ENCODE peak calls at places on chromosomes 12 and 14, in four cellular contexts. One of them, this sample, is unnamed.

GRCh38 chr14:100644784-100645183 is 57.6 kb upstream of the BEGAIN start:
- DNase-seq in smooth muscle cell of the brain vasculature: no peak
- DNase-seq in stimulated activated CD4-positive, alpha-beta T cell treated with anti-CD3 and anti-CD28 coated beads, Interleukin-12 subunit alpha, Interleukin-12 subunit beta, amount 100 ng/mL, for 24 hours: no peak
- DNase-seq in cardiac muscle cell: no peak
- DNase-seq in this sample: no peak

GRCh38 chr12:19010087-19010486 is 119.4 kb upstream of the PLEKHA5 start:
- DNase-seq in smooth muscle cell of the brain vasculature: no peak
- DNase-seq in cardiac muscle cell: no peak
- DNase-seq in stimulated activated CD4-positive, alpha-beta T cell treated with anti-CD3 and anti-CD28 coated beads, Interleukin-12 subunit alpha, Interleukin-12 subunit beta, amount 100 ng/mL, for 24 hours: no peak
- DNase-seq in this sample: no peak

GRCh38 chr12:65649126-65649525 is 175.2 kb upstream of the HMGA2 start:
- DNase-seq in smooth muscle cell of the brain vasculature: peak; percentile 80
- DNase-seq in cardiac muscle cell: no peak
- DNase-seq in stimulated activated CD4-positive, alpha-beta T cell treated with anti-CD3 and anti-CD28 coated beads, Interleukin-12 subunit alpha, Interleukin-12 subunit beta, amount 100 ng/mL, for 24 hours: no peak
- DNase-seq in this sample: peak; percentile 90

GRCh38 chr14:38201137-38201828 is 6.4 kb upstream of the SSTR1 start:
- DNase-seq in cardiac muscle cell: no peak
- DNase-seq in stimulated activated CD4-positive, alpha-beta T cell treated with anti-CD3 and anti-CD28 coated beads, Interleukin-12 subunit alpha, Interleukin-12 subunit beta, amount 100 ng/mL, for 24 hours: no peak
- DNase-seq in smooth muscle cell of the brain vasculature: no peak
- DNase-seq in this sample: no peak

GRCh38 chr12:123200414-123200813 is 32.5 kb downstream of the MPHOSPH9 start:
- DNase-seq in stimulated activated CD4-positive, alpha-beta T cell treated with anti-CD3 and anti-CD28 coated beads, Interleukin-12 subunit alpha, Interleukin-12 subunit beta, amount 100 ng/mL, for 24 hours: no peak
- DNase-seq in smooth muscle cell of the brain vasculature: no peak
- DNase-seq in cardiac muscle cell: no peak
- DNase-seq in this sample: no peak

GRCh38 chr14:34030864-34031263 is 80.0 kb upstream of the EGLN3 start:
- DNase-seq in stimulated activated CD4-positive, alpha-beta T cell treated with anti-CD3 and anti-CD28 coated beads, Interleukin-12 subunit alpha, Interleukin-12 subunit beta, amount 100 ng/mL, for 24 hours: no peak
- DNase-seq in smooth muscle cell of the brain vasculature: no peak
- DNase-seq in cardiac muscle cell: no peak
- DNase-seq in this sample: no peak

GRCh38 chr14:61889914-61890351 is 127.7 kb downstream of the SNAPC1 start:
- DNase-seq in smooth muscle cell of the brain vasculature: no peak
- DNase-seq in cardiac muscle cell: no peak
- DNase-seq in stimulated activated CD4-positive, alpha-beta T cell treated with anti-CD3 and anti-CD28 coated beads, Interleukin-12 subunit alpha, Interleukin-12 subunit beta, amount 100 ng/mL, for 24 hours: no peak
- DNase-seq in this sample: no peak

GRCh38 chr12:51549637-51550036 is 41.4 kb upstream of the SCN8A start:
- DNase-seq in cardiac muscle cell: no peak
- DNase-seq in stimulated activated CD4-positive, alpha-beta T cell treated with anti-CD3 and anti-CD28 coated beads, Interleukin-12 subunit alpha, Interleukin-12 subunit beta, amount 100 ng/mL, for 24 hours: no peak
- DNase-seq in smooth muscle cell of the brain vasculature: peak; percentile 20
- DNase-seq in this sample: no peak

GRCh38 chr14:20848955-20849570 is 42.1 kb upstream of the RNASE3 start:
- DNase-seq in stimulated activated CD4-positive, alpha-beta T cell treated with anti-CD3 and anti-CD28 coated beads, Interleukin-12 subunit alpha, Interleukin-12 subunit beta, amount 100 ng/mL, for 24 hours: no peak
- DNase-seq in cardiac muscle cell: no peak
- DNase-seq in smooth muscle cell of the brain vasculature: no peak
- DNase-seq in this sample: no peak

GRCh38 chr14:99592394-99592793 is 11.6 kb downstream of the CCDC85C start:
- DNase-seq in stimulated activated CD4-positive, alpha-beta T cell treated with anti-CD3 and anti-CD28 coated beads, Interleukin-12 subunit alpha, Interleukin-12 subunit beta, amount 100 ng/mL, for 24 hours: no peak
- DNase-seq in cardiac muscle cell: no peak
- DNase-seq in smooth muscle cell of the brain vasculature: no peak
- DNase-seq in this sample: no peak

GRCh38 chr12:49055978-49056754 is 4.4 kb downstream of the KMT2D start:
- DNase-seq in cardiac muscle cell: peak; percentile 56
- DNase-seq in smooth muscle cell of the brain vasculature: no peak
- DNase-seq in stimulated activated CD4-positive, alpha-beta T cell treated with anti-CD3 and anti-CD28 coated beads, Interleukin-12 subunit alpha, Interleukin-12 subunit beta, amount 100 ng/mL, for 24 hours: peak; percentile 29
- DNase-seq in this sample: peak; percentile 14